ENCODE peak calls at places on chromosomes 2 and 18, in nine cellular contexts. One of them, this sample, is unnamed.

GRCh38 chr18:35953688-35954087 is 18.8 kb upstream of the RMP24 start:
- DNase-seq in amygdala: no peak
- DNase-seq in T-helper 1 cell: no peak
- DNase-seq in dorsolateral prefrontal cortex: no peak
- DNase-seq in Right ventricle myocardium superior: no peak
- DNase-seq in A549: no peak
- DNase-seq in aorta: no peak
- DNase-seq in HS-5: no peak
- DNase-seq in amniotic stem cell: no peak
- DNase-seq in this sample: no peak

GRCh38 chr18:671405-671804 is 14.0 kb downstream of the TYMS start:
- DNase-seq in amygdala: no peak
- DNase-seq in T-helper 1 cell: no peak
- DNase-seq in dorsolateral prefrontal cortex: no peak
- DNase-seq in Right ventricle myocardium superior: no peak
- DNase-seq in A549: no peak
- DNase-seq in aorta: no peak
- DNase-seq in HS-5: no peak
- DNase-seq in amniotic stem cell: no peak
- DNase-seq in this sample: no peak

GRCh38 chr18:57970356-57971095 is 73.5 kb upstream of the NEDD4L start:
- DNase-seq in amygdala: no peak
- DNase-seq in T-helper 1 cell: no peak
- DNase-seq in dorsolateral prefrontal cortex: no peak
- DNase-seq in Right ventricle myocardium superior: no peak
- DNase-seq in A549: peak
- DNase-seq in aorta: no peak
- DNase-seq in HS-5: no peak
- DNase-seq in amniotic stem cell: no peak
- DNase-seq in this sample: no peak

GRCh38 chr2:127695491-127696472 is 5.5 kb upstream of the SFT2D3 start:
- DNase-seq in amygdala: no peak
- DNase-seq in T-helper 1 cell: peak
- DNase-seq in dorsolateral prefrontal cortex: peak
- DNase-seq in Right ventricle myocardium superior: peak
- DNase-seq in A549: peak
- DNase-seq in aorta: peak
- DNase-seq in HS-5: no peak
- DNase-seq in amniotic stem cell: peak
- DNase-seq in this sample: peak

GRCh38 chr18:77123313-77124231 is 9.0 kb downstream of the MBP start:
- DNase-seq in amygdala: no peak
- DNase-seq in T-helper 1 cell: no peak
- DNase-seq in dorsolateral prefrontal cortex: no peak
- DNase-seq in Right ventricle myocardium superior: no peak
- DNase-seq in A549: no peak
- DNase-seq in aorta: peak
- DNase-seq in HS-5: no peak
- DNase-seq in amniotic stem cell: no peak
- DNase-seq in this sample: no peak

GRCh38 chr2:180145163-180145562 is 138.1 kb upstream of the CWC22 start:
- DNase-seq in amygdala: no peak
- DNase-seq in T-helper 1 cell: no peak
- DNase-seq in dorsolateral prefrontal cortex: no peak
- DNase-seq in Right ventricle myocardium superior: no peak
- DNase-seq in A549: no peak
- DNase-seq in aorta: no peak
- DNase-seq in HS-5: no peak
- DNase-seq in amniotic stem cell: no peak
- DNase-seq in this sample: no peak

GRCh38 chr2:145874466-145874865 is 1354.5 kb upstream of the ZEB2 start:
- DNase-seq in amygdala: no peak
- DNase-seq in T-helper 1 cell: no peak
- DNase-seq in dorsolateral prefrontal cortex: no peak
- DNase-seq in Right ventricle myocardium superior: no peak
- DNase-seq in A549: no peak
- DNase-seq in aorta: no peak
- DNase-seq in HS-5: peak
- DNase-seq in amniotic stem cell: peak
- DNase-seq in this sample: no peak

GRCh38 chr2:55420901-55421300 is 1.2 kb upstream of the CCDC88A start:
- DNase-seq in amygdala: no peak
- DNase-seq in T-helper 1 cell: no peak
- DNase-seq in dorsolateral prefrontal cortex: no peak
- DNase-seq in Right ventricle myocardium superior: no peak
- DNase-seq in A549: no peak
- DNase-seq in aorta: no peak
- DNase-seq in HS-5: no peak
- DNase-seq in amniotic stem cell: no peak
- DNase-seq in this sample: no peak

GRCh38 chr2:160694631-160695030 is 201.0 kb upstream of the RBMS1 start:
- DNase-seq in amygdala: no peak
- DNase-seq in T-helper 1 cell: no peak
- DNase-seq in dorsolateral prefrontal cortex: no peak
- DNase-seq in Right ventricle myocardium superior: no peak
- DNase-seq in A549: no peak
- DNase-seq in aorta: no peak
- DNase-seq in HS-5: no peak
- DNase-seq in amniotic stem cell: no peak
- DNase-seq in this sample: no peak

GRCh38 chr18:26383454-26384270 is 157.4 kb downstream of the TAF4B start:
- DNase-seq in amygdala: no peak
- DNase-seq in T-helper 1 cell: no peak
- DNase-seq in dorsolateral prefrontal cortex: no peak
- DNase-seq in Right ventricle myocardium superior: no peak
- DNase-seq in A549: peak
- DNase-seq in aorta: no peak
- DNase-seq in HS-5: peak
- DNase-seq in amniotic stem cell: peak
- DNase-seq in this sample: peak

GRCh38 chr18:59455728-59456276 is 96.7 kb upstream of the LMAN1 start:
- DNase-seq in amygdala: no peak
- DNase-seq in T-helper 1 cell: no peak
- DNase-seq in dorsolateral prefrontal cortex: no peak
- DNase-seq in Right ventricle myocardium superior: peak
- DNase-seq in A549: no peak
- DNase-seq in aorta: no peak
- DNase-seq in HS-5: no peak
- DNase-seq in amniotic stem cell: no peak
- DNase-seq in this sample: no peak

GRCh38 chr2:187403568-187404260 is 44.3 kb downstream of the CALCRL start:
- DNase-seq in amygdala: no peak
- DNase-seq in T-helper 1 cell: no peak
- DNase-seq in dorsolateral prefrontal cortex: no peak
- DNase-seq in Right ventricle myocardium superior: no peak
- DNase-seq in A549: no peak
- DNase-seq in aorta: no peak
- DNase-seq in HS-5: no peak
- DNase-seq in amniotic stem cell: no peak
- DNase-seq in this sample: peak

GRCh38 chr2:85011098-85011497 is 40.1 kb downstream of the KCMF1 start:
- DNase-seq in amygdala: no peak
- DNase-seq in T-helper 1 cell: no peak
- DNase-seq in dorsolateral prefrontal cortex: no peak
- DNase-seq in Right ventricle myocardium superior: no peak
- DNase-seq in A549: no peak
- DNase-seq in aorta: no peak
- DNase-seq in HS-5: no peak
- DNase-seq in amniotic stem cell: no peak
- DNase-seq in this sample: no peak

GRCh38 chr2:121999273-121999672 is 243.8 kb downstream of the TSN start:
- DNase-seq in amygdala: no peak
- DNase-seq in T-helper 1 cell: no peak
- DNase-seq in dorsolateral prefrontal cortex: no peak
- DNase-seq in Right ventricle myocardium superior: no peak
- DNase-seq in A549: no peak
- DNase-seq in aorta: no peak
- DNase-seq in HS-5: no peak
- DNase-seq in amniotic stem cell: no peak
- DNase-seq in this sample: peak

GRCh38 chr2:194714541-194714940 is 942.5 kb upstream of the SLC39A10 start:
- DNase-seq in amygdala: no peak
- DNase-seq in T-helper 1 cell: no peak
- DNase-seq in dorsolateral prefrontal cortex: no peak
- DNase-seq in Right ventricle myocardium superior: no peak
- DNase-seq in A549: no peak
- DNase-seq in aorta: no peak
- DNase-seq in HS-5: no peak
- DNase-seq in amniotic stem cell: no peak
- DNase-seq in this sample: no peak

GRCh38 chr2:227884511-227884947 is 13.1 kb downstream of the DAW1 start:
- DNase-seq in amygdala: no peak
- DNase-seq in T-helper 1 cell: peak
- DNase-seq in dorsolateral prefrontal cortex: peak
- DNase-seq in Right ventricle myocardium superior: peak
- DNase-seq in A549: peak
- DNase-seq in aorta: peak
- DNase-seq in HS-5: no peak
- DNase-seq in amniotic stem cell: no peak
- DNase-seq in this sample: peak

GRCh38 chr2:144453039-144453336 is 66.9 kb downstream of the ZEB2 start:
- DNase-seq in amygdala: no peak
- DNase-seq in T-helper 1 cell: no peak
- DNase-seq in dorsolateral prefrontal cortex: no peak
- DNase-seq in Right ventricle myocardium superior: no peak
- DNase-seq in A549: no peak
- DNase-seq in aorta: no peak
- DNase-seq in HS-5: no peak
- DNase-seq in amniotic stem cell: no peak
- DNase-seq in this sample: peak

GRCh38 chr2:46936566-46936965 is 21.0 kb upstream of the MCFD2 start:
- DNase-seq in amygdala: no peak
- DNase-seq in T-helper 1 cell: no peak
- DNase-seq in dorsolateral prefrontal cortex: no peak
- DNase-seq in Right ventricle myocardium superior: no peak
- DNase-seq in A549: no peak
- DNase-seq in aorta: no peak
- DNase-seq in HS-5: no peak
- DNase-seq in amniotic stem cell: no peak
- DNase-seq in this sample: no peak

GRCh38 chr2:21118302-21118920 is 5.4 kb upstream of the TDRD15 start:
- DNase-seq in amygdala: no peak
- DNase-seq in T-helper 1 cell: no peak
- DNase-seq in dorsolateral prefrontal cortex: no peak
- DNase-seq in Right ventricle myocardium superior: no peak
- DNase-seq in A549: peak
- DNase-seq in aorta: no peak
- DNase-seq in HS-5: no peak
- DNase-seq in amniotic stem cell: no peak
- DNase-seq in this sample: peak

GRCh38 chr18:11728247-11728646 is 39.2 kb downstream of the GNAL start:
- DNase-seq in amygdala: no peak
- DNase-seq in T-helper 1 cell: no peak
- DNase-seq in dorsolateral prefrontal cortex: no peak
- DNase-seq in Right ventricle myocardium superior: no peak
- DNase-seq in A549: no peak
- DNase-seq in aorta: no peak
- DNase-seq in HS-5: no peak
- DNase-seq in amniotic stem cell: no peak
- DNase-seq in this sample: no peak

GRCh38 chr2:10242451-10242850 is 60.3 kb upstream of the HPCAL1 start:
- DNase-seq in amygdala: no peak
- DNase-seq in T-helper 1 cell: no peak
- DNase-seq in dorsolateral prefrontal cortex: no peak
- DNase-seq in Right ventricle myocardium superior: peak
- DNase-seq in A549: no peak
- DNase-seq in aorta: peak
- DNase-seq in HS-5: no peak
- DNase-seq in amniotic stem cell: no peak
- DNase-seq in this sample: no peak

GRCh38 chr2:188285774-188286173 is 5.9 kb upstream of the GULP1 start:
- DNase-seq in amygdala: no peak
- DNase-seq in T-helper 1 cell: no peak
- DNase-seq in dorsolateral prefrontal cortex: no peak
- DNase-seq in Right ventricle myocardium superior: no peak
- DNase-seq in A549: no peak
- DNase-seq in aorta: no peak
- DNase-seq in HS-5: no peak
- DNase-seq in amniotic stem cell: no peak
- DNase-seq in this sample: no peak

GRCh38 chr2:24051833-24052232 is 2.3 kb downstream of the FKBP1B start:
- DNase-seq in amygdala: no peak
- DNase-seq in T-helper 1 cell: no peak
- DNase-seq in dorsolateral prefrontal cortex: no peak
- DNase-seq in Right ventricle myocardium superior: no peak
- DNase-seq in A549: no peak
- DNase-seq in aorta: no peak
- DNase-seq in HS-5: no peak
- DNase-seq in amniotic stem cell: no peak
- DNase-seq in this sample: no peak

GRCh38 chr18:44871771-44872170 is 191.1 kb downstream of the SETBP1 start:
- DNase-seq in amygdala: no peak
- DNase-seq in T-helper 1 cell: no peak
- DNase-seq in dorsolateral prefrontal cortex: no peak
- DNase-seq in Right ventricle myocardium superior: no peak
- DNase-seq in A549: no peak
- DNase-seq in aorta: no peak
- DNase-seq in HS-5: no peak
- DNase-seq in amniotic stem cell: no peak
- DNase-seq in this sample: no peak

GRCh38 chr2:218015831-218016521 is 13.2 kb upstream of the TNS1 start:
- DNase-seq in amygdala: no peak
- DNase-seq in T-helper 1 cell: no peak
- DNase-seq in dorsolateral prefrontal cortex: peak
- DNase-seq in Right ventricle myocardium superior: peak
- DNase-seq in A549: no peak
- DNase-seq in aorta: peak
- DNase-seq in HS-5: no peak
- DNase-seq in amniotic stem cell: no peak
- DNase-seq in this sample: no peak